ENCODE peak calls at places on chromosome 4, in nine cellular contexts. One of them, this sample, is unnamed.

GRCh38 chr4:143286058-143286457 is 50.6 kb upstream of the GAB1 start:
- DNase-seq in NCI-H1694 treated with DMSO at 0.1 percent for 48 hours: no peak
- DNase-seq in activated T-helper 1 cell treated with anti-CD3 and anti-CD28 coated beads, Interleukin-2, amount 50 U/mL, for 16 hours: no peak
- DNase-seq in ureter: no peak
- DNase-seq in amniotic stem cell: no peak
- DNase-seq in mucosa of descending colon: no peak
- DNase-seq in HFFc6: no peak
- DNase-seq in B cell: no peak
- DNase-seq in breast epithelium: no peak
- DNase-seq in this sample: no peak

GRCh38 chr4:8541981-8542715 is 38.0 kb upstream of the GPR78 start:
- DNase-seq in B cell: no peak
- DNase-seq in activated T-helper 1 cell treated with anti-CD3 and anti-CD28 coated beads, Interleukin-2, amount 50 U/mL, for 16 hours: no peak
- DNase-seq in breast epithelium: no peak
- DNase-seq in amniotic stem cell: no peak
- DNase-seq in ureter: no peak
- DNase-seq in NCI-H1694 treated with DMSO at 0.1 percent for 48 hours: no peak
- DNase-seq in HFFc6: no peak
- DNase-seq in mucosa of descending colon: no peak
- DNase-seq in this sample: no peak

GRCh38 chr4:71872221-71872620 is 88.3 kb upstream of the GC start:
- DNase-seq in HFFc6: no peak
- DNase-seq in breast epithelium: no peak
- DNase-seq in amniotic stem cell: no peak
- DNase-seq in activated T-helper 1 cell treated with anti-CD3 and anti-CD28 coated beads, Interleukin-2, amount 50 U/mL, for 16 hours: no peak
- DNase-seq in ureter: no peak
- DNase-seq in B cell: no peak
- DNase-seq in mucosa of descending colon: no peak
- DNase-seq in NCI-H1694 treated with DMSO at 0.1 percent for 48 hours: no peak
- DNase-seq in this sample: no peak

GRCh38 chr4:121156822-121157769 is 7.0 kb downstream of the TNIP3 start:
- DNase-seq in NCI-H1694 treated with DMSO at 0.1 percent for 48 hours: no peak
- DNase-seq in ureter: no peak
- DNase-seq in amniotic stem cell: no peak
- DNase-seq in B cell: no peak
- DNase-seq in activated T-helper 1 cell treated with anti-CD3 and anti-CD28 coated beads, Interleukin-2, amount 50 U/mL, for 16 hours: peak
- DNase-seq in breast epithelium: no peak
- DNase-seq in HFFc6: no peak
- DNase-seq in mucosa of descending colon: peak
- DNase-seq in this sample: peak

GRCh38 chr4:155487231-155487630 is 110.5 kb upstream of the MAP9 start:
- DNase-seq in NCI-H1694 treated with DMSO at 0.1 percent for 48 hours: no peak
- DNase-seq in mucosa of descending colon: no peak
- DNase-seq in amniotic stem cell: no peak
- DNase-seq in HFFc6: no peak
- DNase-seq in ureter: no peak
- DNase-seq in breast epithelium: no peak
- DNase-seq in activated T-helper 1 cell treated with anti-CD3 and anti-CD28 coated beads, Interleukin-2, amount 50 U/mL, for 16 hours: no peak
- DNase-seq in B cell: no peak
- DNase-seq in this sample: no peak

GRCh38 chr4:176467011-176467410 is 147.2 kb downstream of the SPCS3 start:
- DNase-seq in mucosa of descending colon: no peak
- DNase-seq in activated T-helper 1 cell treated with anti-CD3 and anti-CD28 coated beads, Interleukin-2, amount 50 U/mL, for 16 hours: no peak
- DNase-seq in NCI-H1694 treated with DMSO at 0.1 percent for 48 hours: no peak
- DNase-seq in amniotic stem cell: no peak
- DNase-seq in HFFc6: peak
- DNase-seq in ureter: no peak
- DNase-seq in B cell: no peak
- DNase-seq in breast epithelium: no peak
- DNase-seq in this sample: no peak

GRCh38 chr4:10343656-10344055 is 113.6 kb downstream of the ZNF518B start:
- DNase-seq in NCI-H1694 treated with DMSO at 0.1 percent for 48 hours: no peak
- DNase-seq in B cell: no peak
- DNase-seq in breast epithelium: no peak
- DNase-seq in HFFc6: no peak
- DNase-seq in mucosa of descending colon: no peak
- DNase-seq in amniotic stem cell: no peak
- DNase-seq in ureter: no peak
- DNase-seq in activated T-helper 1 cell treated with anti-CD3 and anti-CD28 coated beads, Interleukin-2, amount 50 U/mL, for 16 hours: no peak
- DNase-seq in this sample: no peak

GRCh38 chr4:181618038-181618618 is 625.1 kb upstream of the TENM3 start:
- DNase-seq in B cell: no peak
- DNase-seq in NCI-H1694 treated with DMSO at 0.1 percent for 48 hours: no peak
- DNase-seq in activated T-helper 1 cell treated with anti-CD3 and anti-CD28 coated beads, Interleukin-2, amount 50 U/mL, for 16 hours: no peak
- DNase-seq in mucosa of descending colon: no peak
- DNase-seq in amniotic stem cell: no peak
- DNase-seq in breast epithelium: no peak
- DNase-seq in HFFc6: no peak
- DNase-seq in ureter: no peak
- DNase-seq in this sample: no peak

GRCh38 chr4:98873059-98873458 is 55.9 kb downstream of the EIF4E start:
- DNase-seq in HFFc6: no peak
- DNase-seq in ureter: no peak
- DNase-seq in breast epithelium: no peak
- DNase-seq in amniotic stem cell: no peak
- DNase-seq in B cell: no peak
- DNase-seq in activated T-helper 1 cell treated with anti-CD3 and anti-CD28 coated beads, Interleukin-2, amount 50 U/mL, for 16 hours: no peak
- DNase-seq in mucosa of descending colon: no peak
- DNase-seq in NCI-H1694 treated with DMSO at 0.1 percent for 48 hours: no peak
- DNase-seq in this sample: no peak

GRCh38 chr4:72076562-72076961 is 44.8 kb downstream of the NPFFR2 start:
- DNase-seq in ureter: no peak
- DNase-seq in activated T-helper 1 cell treated with anti-CD3 and anti-CD28 coated beads, Interleukin-2, amount 50 U/mL, for 16 hours: no peak
- DNase-seq in breast epithelium: no peak
- DNase-seq in NCI-H1694 treated with DMSO at 0.1 percent for 48 hours: no peak
- DNase-seq in B cell: no peak
- DNase-seq in HFFc6: no peak
- DNase-seq in amniotic stem cell: no peak
- DNase-seq in mucosa of descending colon: no peak
- DNase-seq in this sample: no peak

GRCh38 chr4:140666889-140667614 is 89.1 kb downstream of the TBC1D9 start:
- DNase-seq in ureter: no peak
- DNase-seq in mucosa of descending colon: no peak
- DNase-seq in NCI-H1694 treated with DMSO at 0.1 percent for 48 hours: no peak
- DNase-seq in HFFc6: no peak
- DNase-seq in breast epithelium: no peak
- DNase-seq in B cell: no peak
- DNase-seq in amniotic stem cell: no peak
- DNase-seq in activated T-helper 1 cell treated with anti-CD3 and anti-CD28 coated beads, Interleukin-2, amount 50 U/mL, for 16 hours: no peak
- DNase-seq in this sample: no peak

GRCh38 chr4:159368320-159368719 is 265.4 kb downstream of the RAPGEF2 start:
- DNase-seq in mucosa of descending colon: no peak
- DNase-seq in NCI-H1694 treated with DMSO at 0.1 percent for 48 hours: no peak
- DNase-seq in breast epithelium: no peak
- DNase-seq in HFFc6: peak
- DNase-seq in amniotic stem cell: no peak
- DNase-seq in activated T-helper 1 cell treated with anti-CD3 and anti-CD28 coated beads, Interleukin-2, amount 50 U/mL, for 16 hours: no peak
- DNase-seq in B cell: no peak
- DNase-seq in ureter: no peak
- DNase-seq in this sample: no peak

GRCh38 chr4:128558896-128559669 is 250.4 kb upstream of the JADE1 start:
- DNase-seq in HFFc6: peak
- DNase-seq in amniotic stem cell: no peak
- DNase-seq in B cell: no peak
- DNase-seq in ureter: no peak
- DNase-seq in breast epithelium: peak
- DNase-seq in NCI-H1694 treated with DMSO at 0.1 percent for 48 hours: no peak
- DNase-seq in activated T-helper 1 cell treated with anti-CD3 and anti-CD28 coated beads, Interleukin-2, amount 50 U/mL, for 16 hours: no peak
- DNase-seq in mucosa of descending colon: no peak
- DNase-seq in this sample: no peak

GRCh38 chr4:24583451-24584174 is 741 bp downstream of the DHX15 start:
- DNase-seq in amniotic stem cell: peak
- DNase-seq in activated T-helper 1 cell treated with anti-CD3 and anti-CD28 coated beads, Interleukin-2, amount 50 U/mL, for 16 hours: no peak
- DNase-seq in B cell: peak
- DNase-seq in ureter: peak
- DNase-seq in HFFc6: peak
- DNase-seq in breast epithelium: peak
- DNase-seq in mucosa of descending colon: peak
- DNase-seq in NCI-H1694 treated with DMSO at 0.1 percent for 48 hours: peak
- DNase-seq in this sample: peak

GRCh38 chr4:3190549-3190948 is 58.4 kb upstream of the MSANTD1 start:
- DNase-seq in ureter: no peak
- DNase-seq in NCI-H1694 treated with DMSO at 0.1 percent for 48 hours: no peak
- DNase-seq in breast epithelium: no peak
- DNase-seq in amniotic stem cell: no peak
- DNase-seq in B cell: no peak
- DNase-seq in mucosa of descending colon: no peak
- DNase-seq in HFFc6: no peak
- DNase-seq in activated T-helper 1 cell treated with anti-CD3 and anti-CD28 coated beads, Interleukin-2, amount 50 U/mL, for 16 hours: no peak
- DNase-seq in this sample: no peak

GRCh38 chr4:161254375-161254774 is 909.4 kb downstream of the FSTL5 start:
- DNase-seq in amniotic stem cell: no peak
- DNase-seq in activated T-helper 1 cell treated with anti-CD3 and anti-CD28 coated beads, Interleukin-2, amount 50 U/mL, for 16 hours: no peak
- DNase-seq in breast epithelium: no peak
- DNase-seq in B cell: no peak
- DNase-seq in ureter: no peak
- DNase-seq in HFFc6: no peak
- DNase-seq in NCI-H1694 treated with DMSO at 0.1 percent for 48 hours: no peak
- DNase-seq in mucosa of descending colon: no peak
- DNase-seq in this sample: no peak

GRCh38 chr4:115323106-115323684 is 209.8 kb upstream of the NDST4 start:
- DNase-seq in amniotic stem cell: no peak
- DNase-seq in mucosa of descending colon: no peak
- DNase-seq in HFFc6: no peak
- DNase-seq in NCI-H1694 treated with DMSO at 0.1 percent for 48 hours: no peak
- DNase-seq in breast epithelium: no peak
- DNase-seq in B cell: no peak
- DNase-seq in ureter: no peak
- DNase-seq in activated T-helper 1 cell treated with anti-CD3 and anti-CD28 coated beads, Interleukin-2, amount 50 U/mL, for 16 hours: no peak
- DNase-seq in this sample: no peak

GRCh38 chr4:4524364-4524763 is 17.5 kb downstream of the STX18 start:
- DNase-seq in amniotic stem cell: no peak
- DNase-seq in B cell: peak
- DNase-seq in HFFc6: no peak
- DNase-seq in activated T-helper 1 cell treated with anti-CD3 and anti-CD28 coated beads, Interleukin-2, amount 50 U/mL, for 16 hours: no peak
- DNase-seq in ureter: no peak
- DNase-seq in NCI-H1694 treated with DMSO at 0.1 percent for 48 hours: no peak
- DNase-seq in breast epithelium: no peak
- DNase-seq in mucosa of descending colon: no peak
- DNase-seq in this sample: peak

GRCh38 chr4:56981795-56982201 is 3.1 kb downstream of the POLR2B start:
- DNase-seq in mucosa of descending colon: no peak
- DNase-seq in HFFc6: no peak
- DNase-seq in amniotic stem cell: no peak
- DNase-seq in B cell: no peak
- DNase-seq in ureter: no peak
- DNase-seq in breast epithelium: no peak
- DNase-seq in activated T-helper 1 cell treated with anti-CD3 and anti-CD28 coated beads, Interleukin-2, amount 50 U/mL, for 16 hours: no peak
- DNase-seq in NCI-H1694 treated with DMSO at 0.1 percent for 48 hours: no peak
- DNase-seq in this sample: no peak

GRCh38 chr4:94419956-94420355 is 31.8 kb upstream of the PDLIM5 start:
- DNase-seq in B cell: no peak
- DNase-seq in HFFc6: peak
- DNase-seq in mucosa of descending colon: no peak
- DNase-seq in breast epithelium: no peak
- DNase-seq in ureter: no peak
- DNase-seq in NCI-H1694 treated with DMSO at 0.1 percent for 48 hours: no peak
- DNase-seq in activated T-helper 1 cell treated with anti-CD3 and anti-CD28 coated beads, Interleukin-2, amount 50 U/mL, for 16 hours: no peak
- DNase-seq in amniotic stem cell: peak
- DNase-seq in this sample: no peak

GRCh38 chr4:19735012-19735411 is 516.7 kb upstream of the SLIT2 start:
- DNase-seq in ureter: no peak
- DNase-seq in breast epithelium: no peak
- DNase-seq in amniotic stem cell: no peak
- DNase-seq in activated T-helper 1 cell treated with anti-CD3 and anti-CD28 coated beads, Interleukin-2, amount 50 U/mL, for 16 hours: no peak
- DNase-seq in mucosa of descending colon: no peak
- DNase-seq in B cell: no peak
- DNase-seq in NCI-H1694 treated with DMSO at 0.1 percent for 48 hours: no peak
- DNase-seq in HFFc6: no peak
- DNase-seq in this sample: no peak

GRCh38 chr4:26242451-26242850 is 78.4 kb upstream of the RBPJ start:
- DNase-seq in breast epithelium: no peak
- DNase-seq in ureter: no peak
- DNase-seq in NCI-H1694 treated with DMSO at 0.1 percent for 48 hours: no peak
- DNase-seq in mucosa of descending colon: no peak
- DNase-seq in amniotic stem cell: no peak
- DNase-seq in B cell: no peak
- DNase-seq in HFFc6: no peak
- DNase-seq in activated T-helper 1 cell treated with anti-CD3 and anti-CD28 coated beads, Interleukin-2, amount 50 U/mL, for 16 hours: no peak
- DNase-seq in this sample: no peak

GRCh38 chr4:1321486-1321885 is 25.5 kb upstream of the UVSSA start:
- DNase-seq in HFFc6: no peak
- DNase-seq in breast epithelium: no peak
- DNase-seq in amniotic stem cell: no peak
- DNase-seq in B cell: no peak
- DNase-seq in mucosa of descending colon: no peak
- DNase-seq in activated T-helper 1 cell treated with anti-CD3 and anti-CD28 coated beads, Interleukin-2, amount 50 U/mL, for 16 hours: no peak
- DNase-seq in NCI-H1694 treated with DMSO at 0.1 percent for 48 hours: no peak
- DNase-seq in ureter: no peak
- DNase-seq in this sample: no peak

GRCh38 chr4:102713096-102713495 is 47.7 kb downstream of the MANBA start:
- DNase-seq in amniotic stem cell: no peak
- DNase-seq in breast epithelium: no peak
- DNase-seq in mucosa of descending colon: no peak
- DNase-seq in ureter: no peak
- DNase-seq in activated T-helper 1 cell treated with anti-CD3 and anti-CD28 coated beads, Interleukin-2, amount 50 U/mL, for 16 hours: no peak
- DNase-seq in B cell: no peak
- DNase-seq in NCI-H1694 treated with DMSO at 0.1 percent for 48 hours: no peak
- DNase-seq in HFFc6: peak
- DNase-seq in this sample: no peak

GRCh38 chr4:79233820-79234219 is 92.0 kb downstream of the NAA11 start:
- DNase-seq in HFFc6: no peak
- DNase-seq in NCI-H1694 treated with DMSO at 0.1 percent for 48 hours: no peak
- DNase-seq in ureter: no peak
- DNase-seq in amniotic stem cell: no peak
- DNase-seq in activated T-helper 1 cell treated with anti-CD3 and anti-CD28 coated beads, Interleukin-2, amount 50 U/mL, for 16 hours: no peak
- DNase-seq in B cell: no peak
- DNase-seq in breast epithelium: no peak
- DNase-seq in mucosa of descending colon: no peak
- DNase-seq in this sample: no peak

GRCh38 chr4:41883988-41884737 is 51.1 kb upstream of the TMEM33 start:
- DNase-seq in mucosa of descending colon: no peak
- DNase-seq in B cell: no peak
- DNase-seq in breast epithelium: no peak
- DNase-seq in activated T-helper 1 cell treated with anti-CD3 and anti-CD28 coated beads, Interleukin-2, amount 50 U/mL, for 16 hours: no peak
- DNase-seq in HFFc6: no peak
- DNase-seq in ureter: no peak
- DNase-seq in amniotic stem cell: no peak
- DNase-seq in NCI-H1694 treated with DMSO at 0.1 percent for 48 hours: no peak
- DNase-seq in this sample: no peak

GRCh38 chr4:183469327-183469726 is 24.9 kb downstream of the CDKN2AIP start:
- DNase-seq in NCI-H1694 treated with DMSO at 0.1 percent for 48 hours: no peak
- DNase-seq in amniotic stem cell: no peak
- DNase-seq in ureter: no peak
- DNase-seq in B cell: no peak
- DNase-seq in mucosa of descending colon: no peak
- DNase-seq in HFFc6: no peak
- DNase-seq in breast epithelium: no peak
- DNase-seq in activated T-helper 1 cell treated with anti-CD3 and anti-CD28 coated beads, Interleukin-2, amount 50 U/mL, for 16 hours: no peak
- DNase-seq in this sample: no peak

GRCh38 chr4:168674869-168675268 is 178.0 kb downstream of the PALLD start:
- DNase-seq in mucosa of descending colon: no peak
- DNase-seq in ureter: no peak
- DNase-seq in breast epithelium: no peak
- DNase-seq in amniotic stem cell: no peak
- DNase-seq in HFFc6: no peak
- DNase-seq in activated T-helper 1 cell treated with anti-CD3 and anti-CD28 coated beads, Interleukin-2, amount 50 U/mL, for 16 hours: no peak
- DNase-seq in B cell: no peak
- DNase-seq in NCI-H1694 treated with DMSO at 0.1 percent for 48 hours: no peak
- DNase-seq in this sample: no peak

GRCh38 chr4:140372607-140373327 is 679 bp upstream of the SCOC start:
- DNase-seq in ureter: no peak
- DNase-seq in breast epithelium: no peak
- DNase-seq in HFFc6: no peak
- DNase-seq in NCI-H1694 treated with DMSO at 0.1 percent for 48 hours: no peak
- DNase-seq in mucosa of descending colon: no peak
- DNase-seq in activated T-helper 1 cell treated with anti-CD3 and anti-CD28 coated beads, Interleukin-2, amount 50 U/mL, for 16 hours: no peak
- DNase-seq in amniotic stem cell: no peak
- DNase-seq in B cell: peak
- DNase-seq in this sample: peak

GRCh38 chr4:108433832-108434231 is 186.5 kb upstream of the RPL34 start:
- DNase-seq in HFFc6: peak
- DNase-seq in ureter: no peak
- DNase-seq in mucosa of descending colon: no peak
- DNase-seq in amniotic stem cell: peak
- DNase-seq in activated T-helper 1 cell treated with anti-CD3 and anti-CD28 coated beads, Interleukin-2, amount 50 U/mL, for 16 hours: no peak
- DNase-seq in NCI-H1694 treated with DMSO at 0.1 percent for 48 hours: no peak
- DNase-seq in B cell: no peak
- DNase-seq in breast epithelium: no peak
- DNase-seq in this sample: peak

GRCh38 chr4:87545052-87545451 is 15.9 kb upstream of the SPARCL1 start:
- DNase-seq in NCI-H1694 treated with DMSO at 0.1 percent for 48 hours: no peak
- DNase-seq in mucosa of descending colon: no peak
- DNase-seq in HFFc6: no peak
- DNase-seq in ureter: no peak
- DNase-seq in amniotic stem cell: no peak
- DNase-seq in activated T-helper 1 cell treated with anti-CD3 and anti-CD28 coated beads, Interleukin-2, amount 50 U/mL, for 16 hours: no peak
- DNase-seq in B cell: no peak
- DNase-seq in breast epithelium: no peak
- DNase-seq in this sample: no peak